ENCODE peak calls at places on chromosomes 5 and 9, in six cellular contexts. E, F, Z, H, T and A are unnamed samples.

GRCh38 chr9:108850293-108850897 is 5.4 kb downstream of the ACTL7B start:
- DNase-seq in T (no peak), Z (no peak), F (no peak), E (peak; percentile 45), H (peak; percentile 28), A (no peak)

GRCh38 chr5:178288373-178289368 is 56.1 kb upstream of the PHYKPL start:
- DNase-seq in H (no peak), Z (peak; percentile 55), F (no peak), T (no peak), E (no peak), A (no peak)

GRCh38 chr9:133977421-133978201 is 14.5 kb downstream of the VAV2 start:
- DNase-seq in E (no peak), H (no peak), F (no peak), Z (peak; percentile 44), T (no peak), A (no peak)

GRCh38 chr5:124923131-124923530 is 176.7 kb upstream of the ZNF608 start:
- DNase-seq in Z (no peak), T (no peak), H (peak; percentile 13), F (no peak), E (peak; percentile 12), A (no peak)

GRCh38 chr5:177496111-177497010 is 1.0 kb downstream of the PDLIM7 start:
- DNase-seq in F (no peak), E (peak; percentile 92), Z (peak; percentile 97), T (peak; percentile 66), H (peak; percentile 97), A (peak; percentile 28)

GRCh38 chr9:94908041-94908563 is 181.6 kb downstream of the AOPEP start:
- DNase-seq in E (peak; percentile 65), T (no peak), H (no peak), F (no peak), Z (no peak), A (no peak)

GRCh38 chr5:145887976-145888574 is 15.3 kb upstream of the GRXCR2 start:
- DNase-seq in F (no peak), T (peak; percentile 26), H (peak; percentile 69), E (peak; percentile 60), Z (no peak), A (no peak)

GRCh38 chr5:116002116-116002906 is 30.0 kb upstream of the ARL14EPL start:
- DNase-seq in E (peak; percentile 22), H (peak; percentile 14), T (no peak), F (no peak), Z (no peak), A (no peak)

GRCh38 chr5:156314416-156314815 is 12.5 kb upstream of the SGCD start:
- DNase-seq in T (no peak), E (no peak), Z (no peak), F (no peak), H (no peak), A (no peak)

GRCh38 chr9:36912620-36913019 is 121.4 kb downstream of the PAX5 start:
- DNase-seq in F (no peak), Z (no peak), H (no peak), T (no peak), E (no peak), A (no peak)

GRCh38 chr9:117732494-117732893 is 28.3 kb downstream of the TLR4 start:
- DNase-seq in E (no peak), F (no peak), T (no peak), Z (no peak), H (no peak), A (no peak)

GRCh38 chr5:76271836-76272235 is 131.2 kb upstream of the IQGAP2 start:
- DNase-seq in E (no peak), T (no peak), Z (no peak), F (no peak), H (no peak), A (no peak)

GRCh38 chr5:151622367-151623097 is 31.4 kb upstream of the FAT2 start:
- DNase-seq in F (no peak), E (no peak), T (no peak), H (peak; percentile 39), Z (no peak), A (no peak)

GRCh38 chr5:12230659-12231058 is 326.4 kb upstream of the CTNND2 start:
- DNase-seq in F (no peak), Z (no peak), H (no peak), E (no peak), T (no peak), A (no peak)

GRCh38 chr9:130450344-130451003 is 5.7 kb downstream of the ASS1 start:
- DNase-seq in Z (no peak), H (peak; percentile 14), T (no peak), E (no peak), F (no peak), A (no peak)

GRCh38 chr9:98768344-98768743 is 28.0 kb downstream of the ANKS6 start:
- DNase-seq in E (no peak), F (no peak), Z (no peak), H (no peak), T (no peak), A (no peak)

GRCh38 chr5:175711472-175712312 is 53.8 kb downstream of the HRH2 start:
- DNase-seq in Z (peak; percentile 24), E (no peak), T (no peak), H (no peak), F (no peak), A (no peak)

GRCh38 chr5:127694518-127695171 is 8.5 kb upstream of the CCDC192 start:
- DNase-seq in H (no peak), T (no peak), E (no peak), F (no peak), Z (no peak), A (no peak)

GRCh38 chr9:61671276-61671973 is 481.6 kb downstream of the SPATA31A7 start:
- DNase-seq in T (no peak), Z (peak; percentile 52), F (no peak), H (no peak), E (no peak), A (no peak)

GRCh38 chr5:171428849-171429542 is 9.5 kb downstream of the FGF18 start:
- DNase-seq in F (no peak), T (no peak), H (no peak), Z (peak; percentile 53), E (no peak), A (no peak)

GRCh38 chr5:107535849-107536248 is 134.9 kb downstream of the EFNA5 start:
- DNase-seq in T (no peak), F (no peak), Z (no peak), E (no peak), H (no peak), A (no peak)

GRCh38 chr9:13718539-13718938 is 439.0 kb upstream of the MPDZ start:
- DNase-seq in T (no peak), F (no peak), E (no peak), Z (no peak), H (no peak), A (no peak)